ENCODE peak calls at places on chromosomes 7 and 10, in ten cellular contexts. D is A549; Y is small intestine; U is NCI-H345; Q is COR-L47; C is activated naive CD4-positive, alpha-beta T cell; F is HEK293T; W is MCF 10A; J is astrocyte of the spinal cord; G is natural killer cell treated with Interleukin-12 subunit alpha and Interleukin-12 subunit beta and Interleukin-15 and Interleukin-18, amount 100 ng/mL, for 72 hours. B is an unnamed sample.

GRCh38 chr10:62095341-62096071 is 173.1 kb downstream of the RTKN2 start:
- DNase-seq in Y (no peak), J (peak), D (peak), G (no peak), F (no peak), W (peak), Q (no peak), C (no peak), U (no peak), B (peak)

GRCh38 chr7:54946764-54947163 is 72.1 kb upstream of the EGFR start:
- DNase-seq in C (no peak), G (no peak), J (no peak), F (no peak), Y (peak), W (peak), D (no peak), Q (no peak), U (no peak), B (peak)

GRCh38 chr7:5780801-5781496 is 514 bp downstream of the RNF216 start:
- DNase-seq in C (no peak), U (peak), J (peak), W (peak), D (peak), Q (no peak), Y (peak), G (no peak), F (no peak), B (peak)

GRCh38 chr10:18312385-18313145 is 172.3 kb downstream of the CACNB2 start:
- DNase-seq in C (no peak), J (peak), D (peak), Q (no peak), F (peak), U (no peak), W (peak), G (no peak), Y (peak), B (peak)

GRCh38 chr10:73634397-73634796 is 6.9 kb downstream of the MYOZ1 start:
- DNase-seq in D (no peak), Y (no peak), G (no peak), C (no peak), U (no peak), F (no peak), W (no peak), J (no peak), Q (no peak), B (no peak)

GRCh38 chr10:88389456-88389855 is 193.7 kb downstream of the RNLS start:
- DNase-seq in Y (peak), J (peak), D (peak), F (no peak), Q (no peak), U (peak), W (peak), C (no peak), G (no peak), B (no peak)

GRCh38 chr7:107386543-107386900 is 83.3 kb upstream of the GPR22 start:
- DNase-seq in C (no peak), F (no peak), W (no peak), U (no peak), G (no peak), Y (no peak), J (no peak), Q (no peak), D (no peak), B (no peak)

GRCh38 chr7:130732980-130733865 is 784 bp downstream of the KLF14 start:
- DNase-seq in Q (no peak), Y (no peak), C (no peak), W (no peak), D (peak), F (no peak), G (no peak), J (no peak), U (peak), B (no peak)

GRCh38 chr10:133484818-133485217 is 31.1 kb downstream of the SCART1 start:
- DNase-seq in Y (no peak), C (no peak), D (no peak), W (no peak), J (no peak), G (no peak), Q (no peak), F (no peak), U (no peak), B (no peak)

GRCh38 chr10:102629661-102630614 is 14.3 kb upstream of the TRIM8 start:
- DNase-seq in Q (no peak), U (no peak), J (peak), W (peak), C (no peak), Y (no peak), G (no peak), F (no peak), D (peak), B (peak)

GRCh38 chr10:132036153-132036886 is 29.4 kb upstream of the JAKMIP3 start:
- DNase-seq in J (no peak), D (peak), C (no peak), W (no peak), Q (no peak), Y (no peak), F (peak), U (no peak), G (no peak), B (no peak)

GRCh38 chr10:94027197-94027596 is 33.5 kb downstream of the PLCE1 start:
- DNase-seq in C (no peak), F (no peak), Y (no peak), Q (no peak), W (no peak), J (no peak), D (peak), G (no peak), U (no peak), B (no peak)

GRCh38 chr7:279821-280220 is 10.1 kb upstream of the FOXL3 start:
- DNase-seq in C (no peak), W (no peak), D (no peak), G (no peak), Q (no peak), J (no peak), F (no peak), U (no peak), Y (no peak), B (no peak)

GRCh38 chr10:18418579-18419210 is 232.7 kb downstream of the NSUN6 start:
- DNase-seq in W (no peak), Y (no peak), C (no peak), G (no peak), D (no peak), J (no peak), F (no peak), U (no peak), Q (no peak), B (no peak)

GRCh38 chr7:128266891-128267839 is 26.1 kb downstream of the LEP start:
- DNase-seq in Y (peak), F (peak), Q (peak), D (no peak), W (peak), J (peak), C (no peak), G (no peak), U (peak), B (peak)

GRCh38 chr7:107697246-107698044 is 36.8 kb downstream of the SLC26A4 start:
- DNase-seq in W (no peak), Y (no peak), Q (peak), G (no peak), J (no peak), D (no peak), U (no peak), C (no peak), F (no peak), B (no peak)

GRCh38 chr7:106905734-106906133 is 40.7 kb downstream of the PIK3CG start:
- DNase-seq in W (no peak), U (no peak), J (no peak), G (no peak), Y (no peak), F (no peak), Q (no peak), C (no peak), D (no peak), B (no peak)

GRCh38 chr7:3404490-3404889 is 103.4 kb downstream of the SDK1 start:
- DNase-seq in D (no peak), W (peak), F (peak), Q (peak), Y (no peak), G (no peak), U (no peak), C (no peak), J (peak), B (peak)

GRCh38 chr7:108301387-108301786 is 154.8 kb downstream of the NRCAM start:
- DNase-seq in Y (no peak), G (no peak), F (no peak), U (no peak), Q (no peak), J (no peak), C (no peak), W (no peak), D (no peak), B (no peak)

GRCh38 chr10:110326351-110327032 is 21.8 kb upstream of the SMNDC1 start:
- DNase-seq in U (no peak), C (no peak), D (no peak), F (no peak), W (peak), Y (peak), G (no peak), J (peak), Q (no peak), B (peak)

GRCh38 chr10:71272122-71272771 is 46.8 kb upstream of the SLC29A3 start:
- DNase-seq in D (no peak), J (peak), W (peak), U (no peak), F (no peak), Q (no peak), C (no peak), Y (no peak), G (no peak), B (no peak)

GRCh38 chr7:4633012-4633411 is 49.1 kb upstream of the FOXK1 start:
- DNase-seq in Q (no peak), J (peak), W (peak), D (peak), F (no peak), Y (no peak), G (peak), U (no peak), C (no peak), B (peak)

GRCh38 chr10:51063659-51064535 is 10.4 kb upstream of the PRKG1 start:
- DNase-seq in Y (peak), Q (no peak), F (no peak), G (no peak), U (no peak), C (no peak), D (peak), J (peak), W (peak), B (no peak)

GRCh38 chr10:83801983-83802382 is 337.3 kb upstream of the GHITM start:
- DNase-seq in U (no peak), C (no peak), D (no peak), Q (peak), G (no peak), F (no peak), Y (no peak), J (no peak), W (peak), B (no peak)